ENCODE peak calls at places on chromosomes 13 and 19, in six cellular contexts. D, E, X, H, O and K are unnamed samples.
A peak's percentile ranks its signal among the peaks of the same experiment; 100 is the strongest.

GRCh38 chr19:13597625-13598024 is 91.3 kb upstream of the CACNA1A start:
- DNase-seq in D (peak; percentile 77), E (peak; percentile 55), X (no peak), H (peak; percentile 23), O (no peak), K (peak; percentile 60)

GRCh38 chr13:87661471-87661870 is 9.7 kb upstream of the SLITRK5 start:
- DNase-seq in D (peak; percentile 88), E (no peak), X (no peak), H (no peak), O (no peak), K (no peak)

GRCh38 chr13:111283991-111284390 is 36.5 kb upstream of the TEX29 start:
- DNase-seq in D (no peak), E (peak; percentile 47), X (no peak), H (no peak), O (no peak), K (no peak)

GRCh38 chr13:65808061-65808460 is 1422.1 kb downstream of the PCDH9 start:
- DNase-seq in D (peak; percentile 42), E (no peak), X (no peak), H (no peak), O (no peak), K (no peak)

GRCh38 chr13:79519252-79519651 is 38.3 kb downstream of the NDFIP2 start:
- DNase-seq in D (no peak), E (no peak), X (no peak), H (no peak), O (no peak), K (no peak)

GRCh38 chr19:778910-779653 is 18.2 kb upstream of the PTBP1 start:
- DNase-seq in D (peak; percentile 97), E (peak; percentile 58), X (no peak), H (peak; percentile 63), O (peak; percentile 87), K (peak; percentile 71)

GRCh38 chr19:3725121-3725520 is 16.9 kb downstream of the TJP3 start:
- DNase-seq in D (no peak), E (no peak), X (no peak), H (no peak), O (no peak), K (no peak)

GRCh38 chr19:38168632-38169031 is 55.4 kb downstream of the DPF1 start:
- DNase-seq in D (no peak), E (no peak), X (no peak), H (no peak), O (no peak), K (no peak)

GRCh38 chr19:33268162-33268991 is 34.0 kb downstream of the CEBPA start:
- DNase-seq in D (no peak), E (peak; percentile 26), X (no peak), H (no peak), O (no peak), K (no peak)

DNA sequence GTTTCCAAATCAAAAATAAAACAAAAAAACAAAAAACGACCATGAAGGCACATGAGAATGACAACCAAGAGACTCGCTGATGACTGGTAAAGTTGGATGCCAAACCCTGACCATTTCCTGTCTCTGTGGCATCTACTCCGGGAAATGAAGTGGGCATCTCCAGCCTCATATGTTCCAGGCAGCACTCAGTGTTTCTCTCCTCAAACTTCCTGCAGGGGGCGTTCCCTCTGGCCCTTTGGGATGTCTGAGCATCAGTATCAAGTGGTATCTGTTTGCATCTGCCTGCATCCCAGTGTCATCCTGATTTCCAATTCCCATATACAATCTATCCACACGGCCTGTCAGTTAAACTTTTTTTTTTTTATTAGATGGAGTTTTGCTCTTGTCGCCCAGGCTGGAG is 9.8 kb upstream of the SIGLEC12 start:
- DNase-seq in D (no peak), E (no peak), X (no peak), H (no peak), O (no peak), K (no peak)
- TF ChIP-seq CTCF in D (no peak), E (no peak), X (no peak), H (no peak), O (no peak), K (no peak)

GRCh38 chr19:44635581-44636438 is 7.9 kb upstream of the PVR start:
- DNase-seq in D (peak; percentile 63), E (peak; percentile 21), X (no peak), H (no peak), O (no peak), K (no peak)
- TF ChIP-seq CTCF in D (no peak), E (no peak), X (no peak), H (no peak), O (no peak), K (no peak)

DNA sequence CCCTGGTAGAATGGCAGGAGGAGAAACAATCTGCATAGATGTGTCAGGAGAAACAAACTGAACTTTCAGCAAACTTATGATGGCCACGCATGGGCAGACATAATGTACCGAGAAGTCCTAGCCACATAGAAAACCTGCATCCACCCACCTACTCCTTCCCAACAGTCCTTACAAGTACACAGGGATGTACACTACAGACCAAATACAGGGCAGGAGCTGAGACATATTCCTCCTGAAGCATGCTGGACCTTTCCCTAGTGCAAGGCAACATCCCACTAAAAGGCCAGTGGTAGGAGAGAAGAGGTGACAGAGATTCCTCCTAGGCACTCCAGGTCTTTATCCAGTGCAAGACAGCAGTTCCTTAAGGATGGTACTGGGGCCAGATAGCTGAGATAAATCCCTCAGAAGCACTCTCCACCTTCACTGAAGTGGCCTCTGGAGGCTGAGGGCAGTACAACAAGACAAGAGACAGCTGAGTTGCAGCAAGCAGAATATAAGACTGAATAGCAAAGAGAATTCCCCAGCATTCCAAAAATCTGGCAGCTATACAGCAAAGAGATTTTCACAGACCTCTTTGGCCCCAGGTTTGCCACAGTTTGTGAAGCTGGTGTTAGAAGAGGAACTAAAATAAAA is 18.3 kb downstream of the VWA8 start:
- DNase-seq in D (peak; percentile 68), E (no peak), X (no peak), H (no peak), O (no peak), K (peak; percentile 58)
- TF ChIP-seq CTCF in D (peak; percentile 37), E (no peak), X (no peak), H (no peak), O (no peak), K (peak; percentile 25)

GRCh38 chr19:7861619-7862412 is 12.4 kb downstream of the PRR36 start:
- DNase-seq in D (no peak), E (no peak), X (no peak), H (no peak), O (no peak), K (peak; percentile 38)
- TF ChIP-seq CTCF in D (no peak), E (no peak), X (peak; percentile 16), H (no peak), O (no peak), K (no peak)

DNA sequence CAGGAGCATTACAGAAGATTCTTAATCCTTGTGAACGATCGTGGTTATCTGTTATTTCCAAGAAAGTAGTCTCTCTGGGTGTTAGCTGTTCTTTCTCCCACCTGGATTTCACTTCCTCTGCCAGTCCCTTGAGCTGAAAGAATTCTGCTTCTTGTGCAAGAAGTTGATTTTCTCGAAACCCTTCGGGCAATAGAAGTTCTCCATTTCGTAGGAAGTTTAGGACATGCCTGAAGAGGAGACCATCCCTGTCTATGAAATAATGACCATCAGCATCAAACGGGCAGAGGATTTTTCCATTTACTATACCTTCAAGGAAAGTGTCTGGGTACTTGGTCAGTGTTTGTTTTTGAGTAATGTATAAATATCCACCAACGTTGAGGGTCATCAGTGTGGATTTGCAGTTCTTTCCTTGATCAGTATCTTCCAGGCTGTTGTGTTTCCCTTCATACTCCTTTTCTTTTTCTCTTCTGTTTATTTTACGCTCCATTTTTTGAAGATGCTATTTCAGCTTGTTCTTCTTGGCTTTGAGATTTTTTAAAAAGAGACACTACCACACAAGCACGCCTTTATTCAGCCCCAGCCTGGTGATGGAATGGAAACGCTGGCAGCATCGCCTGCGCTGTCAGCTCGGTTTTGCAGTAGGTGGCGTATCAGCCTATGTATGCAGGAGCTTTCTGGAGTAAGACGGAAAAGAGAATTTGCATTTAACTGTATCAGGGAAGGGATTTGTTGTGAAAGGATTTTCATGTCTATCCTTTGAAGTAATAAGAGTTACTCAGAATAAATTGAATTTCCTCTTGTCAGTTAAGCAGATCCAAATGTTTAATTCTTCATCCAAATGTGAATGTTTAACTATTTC is 6.5 kb downstream of the KCTD4 start:
- DNase-seq in D (peak; percentile 65), E (peak; percentile 8), X (no peak), H (no peak), O (peak; percentile 67), K (peak; percentile 43)
- TF ChIP-seq CTCF in D (peak; percentile 45), E (peak; percentile 35), X (no peak), H (no peak), O (no peak), K (no peak)

DNA sequence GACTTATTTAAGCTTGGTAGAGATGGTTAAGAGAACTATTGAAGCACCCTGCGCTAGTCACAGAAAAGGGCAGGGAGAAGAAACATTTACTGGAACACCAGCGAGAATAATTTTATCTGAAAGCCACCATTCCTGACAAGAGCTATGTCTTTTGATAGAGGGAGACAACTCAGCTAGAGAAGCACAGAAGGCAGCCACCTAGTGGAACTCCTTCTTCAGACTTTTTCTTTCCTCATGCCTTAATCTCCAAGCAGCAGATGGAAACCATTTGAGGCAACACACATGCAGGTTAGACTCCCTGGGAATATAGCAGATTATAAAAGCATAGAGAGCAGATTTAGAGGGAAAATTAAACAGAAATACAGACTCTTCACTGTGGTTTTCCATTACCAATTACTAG is 813.4 kb downstream of the SLITRK6 start:
- DNase-seq in D (no peak), E (no peak), X (no peak), H (no peak), O (no peak), K (peak; percentile 9)
- TF ChIP-seq CTCF in D (no peak), E (no peak), X (no peak), H (no peak), O (no peak), K (peak; percentile 33)

GRCh38 chr13:20294497-20294896 is 62.4 kb upstream of the GJB6 start:
- DNase-seq in D (no peak), E (no peak), X (no peak), H (no peak), O (no peak), K (no peak)
- TF ChIP-seq CTCF in D (no peak), E (no peak), X (no peak), H (no peak), O (no peak), K (no peak)

DNA sequence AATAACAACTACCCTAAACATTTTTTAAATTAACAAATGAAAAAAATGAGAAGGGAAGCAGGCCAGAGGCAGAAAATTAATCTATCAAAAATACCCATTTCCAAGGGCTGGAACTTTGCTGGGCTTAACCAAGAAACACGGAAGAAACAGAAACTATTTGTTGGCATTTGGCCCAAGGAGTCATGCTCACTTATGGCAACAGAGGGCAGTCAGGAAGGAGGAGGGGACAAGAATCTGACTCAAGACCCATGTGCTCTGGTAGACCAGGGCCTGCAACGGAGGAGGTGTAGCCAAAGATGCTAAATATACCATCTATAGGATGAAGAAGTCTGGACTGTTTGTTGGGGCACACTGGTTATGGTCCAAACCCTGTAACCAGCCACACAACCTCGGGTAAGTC is 496.7 kb downstream of the COG6 start:
- DNase-seq in D (peak; percentile 88), E (peak; percentile 39), X (no peak), H (no peak), O (no peak), K (no peak)
- TF ChIP-seq CTCF in D (no peak), E (peak; percentile 20), X (no peak), H (no peak), O (no peak), K (no peak)

DNA sequence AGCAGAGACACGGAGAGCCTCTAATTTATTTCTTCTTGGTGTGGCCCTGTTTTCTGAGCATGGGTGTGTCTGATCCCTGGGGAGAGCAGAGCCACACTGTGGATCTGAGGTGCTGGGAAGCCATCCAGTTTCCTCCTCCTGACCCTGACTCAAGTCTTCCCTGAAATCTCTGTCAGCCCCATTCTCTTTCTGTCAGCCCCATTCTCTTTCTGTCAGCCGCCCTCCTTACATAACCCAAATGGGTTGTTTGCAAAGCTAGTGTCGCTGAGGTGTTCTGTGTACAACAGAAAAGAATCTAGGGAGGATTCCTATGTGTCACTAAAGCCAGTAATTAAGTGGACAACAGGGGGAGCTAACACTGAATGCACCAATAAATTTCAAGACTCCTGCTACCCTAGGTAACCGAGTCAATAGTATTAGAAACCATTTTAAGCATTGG is 50.2 kb downstream of the LRCH1 start:
- DNase-seq in D (no peak), E (no peak), X (no peak), H (no peak), O (no peak), K (peak; percentile 64)
- TF ChIP-seq CTCF in D (peak; percentile 11), E (no peak), X (no peak), H (no peak), O (no peak), K (peak; percentile 54)